ENCODE peak calls at places on chromosomes 3 and 15, in eight cellular contexts. X is C1 segment of cervical spinal cord, R is T-helper 2 cell, G is iris pigment epithelial cell, M is LoVo, D is iPS-NIHi11, S is ureter, T is ACHN. F is an unnamed sample.

GRCh38 chr3:138642226-138642926 is 33.8 kb downstream of the FAIM start:
- DNase-seq in X (no peak), R (no peak), G (no peak), M (no peak), D (no peak), S (no peak), T (no peak), F (no peak)

GRCh38 chr3:63328386-63328785 is 50.3 kb downstream of the SYNPR start:
- DNase-seq in X (no peak), R (no peak), G (peak; percentile 53), M (no peak), D (no peak), S (no peak), T (peak; percentile 17), F (no peak)

GRCh38 chr3:52136513-52136912 is 17.7 kb downstream of the POC1A start:
- DNase-seq in X (no peak), R (no peak), G (no peak), M (no peak), D (no peak), S (no peak), T (no peak), F (no peak)

GRCh38 chr3:133259767-133260166 is 140.1 kb upstream of the BFSP2 start:
- DNase-seq in X (no peak), R (no peak), G (no peak), M (no peak), D (no peak), S (no peak), T (no peak), F (no peak)

GRCh38 chr15:90496791-90497190 is 32.9 kb upstream of the CRTC3 start:
- DNase-seq in X (no peak), R (no peak), G (no peak), M (no peak), D (no peak), S (no peak), T (no peak), F (no peak)

GRCh38 chr15:76514292-76514691 is 177.7 kb downstream of the ISL2 start:
- DNase-seq in X (no peak), R (no peak), G (no peak), M (no peak), D (no peak), S (no peak), T (no peak), F (no peak)

GRCh38 chr3:47162695-47163022 is 1.3 kb downstream of the SETD2 start:
- DNase-seq in X (no peak), R (no peak), G (peak; percentile 33), M (no peak), D (no peak), S (no peak), T (peak; percentile 7), F (no peak)

GRCh38 chr3:192408721-192409151 is 318.6 kb downstream of the FGF12 start:
- DNase-seq in X (no peak), R (no peak), G (no peak), M (no peak), D (peak; percentile 70), S (no peak), T (peak; percentile 22), F (peak; percentile 53)

GRCh38 chr3:30908466-30909037 is 14.1 kb upstream of the GADL1 start:
- DNase-seq in X (no peak), R (no peak), G (no peak), M (no peak), D (no peak), S (no peak), T (no peak), F (no peak)

GRCh38 chr15:89019436-89019835 is 68.8 kb upstream of the ABHD2 start:
- DNase-seq in X (no peak), R (no peak), G (no peak), M (no peak), D (no peak), S (no peak), T (no peak), F (no peak)

GRCh38 chr15:32870240-32871033 is 152.6 kb downstream of the GREM1 start:
- DNase-seq in X (no peak), R (no peak), G (peak; percentile 96), M (no peak), D (no peak), S (no peak), T (peak; percentile 81), F (peak; percentile 59)

GRCh38 chr3:41569632-41570338 is 370.5 kb downstream of the CTNNB1 start:
- DNase-seq in X (no peak), R (no peak), G (no peak), M (no peak), D (no peak), S (no peak), T (no peak), F (no peak)

GRCh38 chr3:122021811-122022401 is at the start of gene ILDR1:
- DNase-seq in X (no peak), R (no peak), G (no peak), M (peak; percentile 75), D (peak; percentile 84), S (peak; percentile 57), T (no peak), F (no peak)

GRCh38 chr3:65831733-65832425 is 206.8 kb downstream of the MAGI1 start:
- DNase-seq in X (no peak), R (no peak), G (peak; percentile 86), M (peak; percentile 1), D (no peak), S (no peak), T (peak; percentile 67), F (peak; percentile 39)

GRCh38 chr15:61556037-61556648 is 327.0 kb upstream of the RORA start:
- DNase-seq in X (no peak), R (no peak), G (peak; percentile 86), M (peak; percentile 38), D (no peak), S (no peak), T (peak; percentile 78), F (no peak)

GRCh38 chr3:77601853-77602440 is 562.0 kb downstream of the ROBO2 start:
- DNase-seq in X (no peak), R (no peak), G (no peak), M (no peak), D (no peak), S (no peak), T (no peak), F (no peak)

GRCh38 chr3:183824761-183825379 is 507 bp downstream of the MAP6D1 start:
- DNase-seq in X (no peak), R (no peak), G (no peak), M (no peak), D (peak; percentile 73), S (peak; percentile 37), T (peak; percentile 7), F (peak; percentile 37)

GRCh38 chr15:42510258-42511009 is 15.0 kb downstream of the SNAP23 start:
- DNase-seq in X (no peak), R (no peak), G (no peak), M (no peak), D (no peak), S (no peak), T (no peak), F (no peak)

GRCh38 chr3:29759021-29759359 is 478.1 kb downstream of the RBMS3 start:
- DNase-seq in X (no peak), R (no peak), G (peak; percentile 89), M (no peak), D (no peak), S (no peak), T (no peak), F (no peak)

GRCh38 chr15:52349062-52349700 is 53.6 kb upstream of the MYO5C start:
- DNase-seq in X (no peak), R (no peak), G (peak; percentile 66), M (no peak), D (no peak), S (no peak), T (no peak), F (peak; percentile 33)